ENCODE peak calls at places on chromosomes 3 and 15, in six cellular contexts. U is lower lobe of right lung; C is lung; J is effector memory CD4-positive, alpha-beta T cell; R is OCI-LY7; O is A549. X is an unnamed sample.

GRCh38 chr3:79178471-79178870 is 589.3 kb downstream of the ROBO1 start:
- DNase-seq in J (no peak), R (no peak), O (no peak), U (no peak), C (no peak), X (no peak)

GRCh38 chr3:53196575-53197407 is 35.8 kb downstream of the PRKCD start:
- DNase-seq in R (peak), C (no peak), U (peak), J (peak), O (no peak), X (no peak)

GRCh38 chr3:71722693-71723092 is 2.5 kb downstream of the EIF4E3 start:
- DNase-seq in R (no peak), U (no peak), J (no peak), O (no peak), C (no peak), X (no peak)

GRCh38 chr15:55661431-55661830 is 73.3 kb upstream of the PYGO1 start:
- DNase-seq in J (no peak), O (no peak), C (no peak), R (no peak), U (no peak), X (no peak)

GRCh38 chr3:143648708-143649107 is 199.6 kb downstream of the SLC9A9 start:
- DNase-seq in U (no peak), O (no peak), R (no peak), C (no peak), J (no peak), X (no peak)

GRCh38 chr3:8445861-8446260 is 55.8 kb upstream of the LMCD1 start:
- DNase-seq in J (no peak), U (no peak), C (no peak), O (no peak), R (no peak), X (peak)

GRCh38 chr3:161149529-161149928 is 44.4 kb upstream of the B3GALNT1 start:
- DNase-seq in R (no peak), C (no peak), O (no peak), U (no peak), J (no peak), X (peak)

GRCh38 chr3:46284981-46285683 is 42.9 kb downstream of the CCR3 start:
- DNase-seq in O (no peak), U (no peak), R (no peak), J (peak), C (no peak), X (no peak)

GRCh38 chr3:197466586-197467399 is 89.0 kb downstream of the BDH1 start:
- DNase-seq in U (no peak), J (no peak), O (peak), R (no peak), C (no peak), X (peak)

GRCh38 chr3:39911465-39912309 is 102.3 kb downstream of the MYRIP start:
- DNase-seq in J (no peak), U (no peak), C (no peak), O (no peak), R (no peak), X (peak)

GRCh38 chr3:58332575-58333179 is at the start of gene PXK:
- DNase-seq in O (peak), J (peak), U (peak), R (peak), C (peak), X (peak)
- H3K4me3 ChIP-seq in O (peak), J (peak), U (peak), R (peak), C (peak), X (peak)

DNA sequence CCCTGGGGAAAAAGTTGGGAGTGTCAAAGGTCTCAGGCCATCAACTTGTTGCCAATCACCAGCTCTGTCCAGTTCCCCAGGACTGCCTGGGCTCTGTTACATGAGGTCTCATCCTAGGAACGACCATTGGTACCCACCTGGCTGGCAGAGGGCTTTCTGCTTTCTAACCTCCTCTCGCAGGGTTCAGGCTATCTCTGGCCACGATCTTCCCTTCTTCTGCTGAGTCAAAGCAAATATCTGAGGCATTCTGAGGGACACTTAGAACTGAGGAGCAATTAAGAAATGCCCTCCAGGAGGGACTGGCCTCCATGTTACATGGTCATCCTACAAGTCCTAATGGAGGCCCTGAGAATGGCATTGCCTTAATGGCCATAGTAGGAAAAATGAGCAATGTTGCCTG is 77.4 kb downstream of the TGFBR2 start:
- DNase-seq in U (no peak), O (no peak), R (no peak), J (no peak), C (no peak), X (no peak)
- H3K4me3 ChIP-seq in U (no peak), O (no peak), R (no peak), J (no peak), C (no peak), X (no peak)

GRCh38 chr3:184560992-184561328 is 625 bp upstream of the EPHB3 start:
- DNase-seq in C (no peak), J (no peak), O (peak), U (peak), R (no peak), X (no peak)
- H3K4me3 ChIP-seq in C (no peak), J (peak), O (peak), U (peak), R (no peak), X (peak)

GRCh38 chr3:120090422-120090821 is 3.8 kb downstream of the GSK3B start:
- DNase-seq in C (no peak), J (no peak), U (no peak), R (no peak), O (no peak), X (no peak)
- H3K4me3 ChIP-seq in C (no peak), J (no peak), U (peak), R (peak), O (peak), X (peak)

GRCh38 chr15:50116477-50116876 is 2.6 kb downstream of the ATP8B4 start:
- DNase-seq in C (no peak), O (peak), R (peak), J (no peak), U (no peak), X (peak)

GRCh38 chr15:50119063-50119700 is at the start of gene ATP8B4:
- DNase-seq in J (no peak), C (no peak), R (no peak), O (no peak), U (no peak), X (no peak)

GRCh38 chr15:50113187-50113505 is 5.9 kb downstream of the ATP8B4 start:
- DNase-seq in R (no peak), C (no peak), J (no peak), O (no peak), U (no peak), X (no peak)

GRCh38 chr15:50114381-50114780 is 4.7 kb downstream of the ATP8B4 start:
- DNase-seq in O (no peak), U (peak), J (no peak), C (no peak), R (no peak), X (no peak)

DNA sequence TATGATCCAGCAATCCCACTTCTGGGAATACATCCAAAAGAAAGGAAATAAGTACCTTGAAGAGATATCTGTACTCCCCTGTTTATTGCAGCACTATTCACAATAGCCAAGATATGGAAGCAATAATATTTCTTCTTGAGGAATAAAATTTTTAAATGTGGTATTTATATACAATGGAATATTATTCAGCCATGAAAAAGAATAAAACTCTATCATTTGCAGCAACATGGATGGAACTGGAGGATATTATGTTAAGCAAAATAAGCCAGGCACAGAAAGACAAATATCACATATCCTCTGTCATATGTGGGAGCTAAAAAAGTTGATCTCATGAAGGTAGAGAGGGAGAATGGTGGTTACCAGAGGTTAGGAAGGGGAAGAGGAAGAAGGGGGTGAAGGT is 1.4 kb downstream of the ATP8B4 start:
- DNase-seq in U (no peak), O (no peak), J (no peak), C (no peak), R (no peak), X (no peak)
- H3K4me3 ChIP-seq in U (no peak), O (no peak), J (no peak), C (no peak), R (no peak), X (no peak)